ENCODE peak calls at places on chromosomes 2 and 18, in four cellular contexts. One of them, this sample, is unnamed.

GRCh38 chr18:73766915-73767314 is 380.7 kb downstream of the FBXO15 start:
- DNase-seq in fibroblast of the conjunctiva: no peak
- DNase-seq in PC-9: no peak
- DNase-seq in mesothelial cell of epicardium: no peak
- DNase-seq in this sample: no peak

GRCh38 chr2:403682-404081 is 115.8 kb upstream of the ALKAL2 start:
- DNase-seq in PC-9: no peak
- DNase-seq in fibroblast of the conjunctiva: no peak
- DNase-seq in mesothelial cell of epicardium: no peak
- DNase-seq in this sample: no peak

GRCh38 chr2:240956161-240956934 is 42.1 kb upstream of the SNED1 start:
- DNase-seq in fibroblast of the conjunctiva: no peak
- DNase-seq in PC-9: no peak
- DNase-seq in mesothelial cell of epicardium: no peak
- DNase-seq in this sample: peak

GRCh38 chr2:230669386-230669935 is 43.2 kb upstream of the CAB39 start:
- DNase-seq in fibroblast of the conjunctiva: no peak
- DNase-seq in mesothelial cell of epicardium: no peak
- DNase-seq in PC-9: no peak
- DNase-seq in this sample: no peak

GRCh38 chr18:23135679-23136325 is 517 bp downstream of the CABLES1 start:
- DNase-seq in mesothelial cell of epicardium: peak
- DNase-seq in fibroblast of the conjunctiva: no peak
- DNase-seq in PC-9: no peak
- DNase-seq in this sample: peak

GRCh38 chr2:193480187-193480586 is 1285.5 kb upstream of the TMEFF2 start:
- DNase-seq in fibroblast of the conjunctiva: no peak
- DNase-seq in PC-9: no peak
- DNase-seq in mesothelial cell of epicardium: no peak
- DNase-seq in this sample: no peak

GRCh38 chr2:27960237-27960912 is 69.8 kb downstream of the BABAM2 start:
- DNase-seq in fibroblast of the conjunctiva: peak
- DNase-seq in PC-9: no peak
- DNase-seq in mesothelial cell of epicardium: no peak
- DNase-seq in this sample: no peak

GRCh38 chr2:67825476-67825875 is 237.3 kb downstream of the C1D start:
- DNase-seq in fibroblast of the conjunctiva: no peak
- DNase-seq in mesothelial cell of epicardium: no peak
- DNase-seq in PC-9: no peak
- DNase-seq in this sample: no peak

GRCh38 chr2:3523551-3524041 is 4.3 kb upstream of the ADI1 start:
- DNase-seq in fibroblast of the conjunctiva: no peak
- DNase-seq in PC-9: peak
- DNase-seq in mesothelial cell of epicardium: no peak
- DNase-seq in this sample: no peak

GRCh38 chr18:31657823-31658669 is 26.3 kb downstream of the B4GALT6 start:
- DNase-seq in mesothelial cell of epicardium: no peak
- DNase-seq in PC-9: no peak
- DNase-seq in fibroblast of the conjunctiva: no peak
- DNase-seq in this sample: no peak